ENCODE peak calls at places on chromosomes 6 and 20, in seven cellular contexts. W is CD8-positive, alpha-beta T cell; F is heart left ventricle; J is hepatocyte; T is IMR-90; L is GM23248; V is thoracic aorta. D is an unnamed sample.

GRCh38 chr6:53827485-53827884 is 32.7 kb downstream of the LRRC1 start:
- DNase-seq in T (no peak), J (no peak), W (no peak), F (no peak), V (no peak), L (peak; percentile 24), D (no peak)

GRCh38 chr20:10745790-10746189 is 72.0 kb upstream of the JAG1 start:
- DNase-seq in L (no peak), W (no peak), V (no peak), T (no peak), F (no peak), J (no peak), D (no peak)

GRCh38 chr20:20593447-20594170 is 118.8 kb downstream of the RALGAPA2 start:
- DNase-seq in W (no peak), V (no peak), J (peak; percentile 73), T (peak; percentile 65), F (no peak), L (peak; percentile 81), D (peak; percentile 85)

GRCh38 chr6:135753196-135753595 is 98.3 kb upstream of the PDE7B start:
- DNase-seq in W (no peak), T (no peak), V (no peak), J (no peak), L (no peak), F (no peak), D (no peak)

GRCh38 chr20:50663095-50663821 is 28.1 kb downstream of the RIPOR3 start:
- DNase-seq in V (no peak), T (no peak), F (no peak), J (peak; percentile 84), W (no peak), L (no peak), D (peak; percentile 40)

GRCh38 chr6:28944412-28945006 is 20.7 kb upstream of the TRIM27 start:
- DNase-seq in W (peak; percentile 52), F (peak; percentile 50), V (no peak), L (peak; percentile 80), J (peak; percentile 88), T (peak; percentile 81), D (peak; percentile 73)

GRCh38 chr20:63002511-63002910 is 4.3 kb downstream of the BHLHE23 start:
- DNase-seq in W (no peak), F (no peak), V (no peak), L (no peak), J (no peak), T (no peak), D (no peak)

GRCh38 chr6:128150376-128150775 is 249.5 kb upstream of the THEMIS start:
- DNase-seq in L (no peak), F (no peak), J (no peak), T (no peak), V (no peak), W (no peak), D (no peak)

GRCh38 chr6:122715725-122716124 is 63.8 kb upstream of the FABP7 start:
- DNase-seq in W (no peak), L (peak; percentile 13), F (no peak), V (no peak), T (peak; percentile 82), J (no peak), D (no peak)

GRCh38 chr6:112912351-112913101 is 565.4 kb downstream of the RFPL4B start:
- DNase-seq in J (peak; percentile 4), W (no peak), T (peak; percentile 41), L (peak; percentile 53), F (no peak), V (no peak), D (no peak)
- H3K27ac ChIP-seq in J (no peak overlapping the region), W (no peak overlapping the region), T (no peak overlapping the region), L (peak overlapping the region; percentile 13), F (peak overlapping the region; percentile 43), V (no peak overlapping the region), D (no peak overlapping the region)

DNA sequence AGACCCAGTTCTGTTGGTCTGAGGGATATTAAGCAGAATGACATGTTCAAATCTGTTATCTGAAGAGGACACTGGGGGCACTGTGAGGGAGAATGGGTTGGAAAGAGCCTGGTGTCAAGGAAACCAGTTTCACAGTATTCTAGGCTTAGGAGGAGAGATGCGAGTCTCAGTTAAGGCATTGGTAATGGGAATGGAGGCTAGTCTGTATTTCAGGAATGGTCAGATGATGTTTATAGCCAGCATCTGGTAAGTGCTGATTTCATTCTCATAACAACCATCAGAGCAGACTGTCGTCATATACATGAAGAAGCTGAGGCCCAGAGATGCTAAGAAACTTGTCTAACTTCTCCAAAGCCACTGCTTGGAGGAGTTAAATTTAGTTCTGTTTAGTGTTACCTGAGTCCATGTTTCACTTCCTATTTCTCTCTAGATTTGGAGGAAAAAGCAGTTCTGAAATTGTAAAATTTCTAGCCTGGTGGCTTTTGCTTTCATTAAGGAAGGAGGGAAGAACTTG is 242.0 kb downstream of the ARID1B start:
- DNase-seq in V (no peak), L (no peak), W (no peak), T (peak; percentile 55), J (peak; percentile 10), F (no peak), D (peak; percentile 42)
- H3K27ac ChIP-seq in V (no peak overlapping the region), L (peak overlapping the region; percentile 99), W (no peak overlapping the region), T (peak overlapping the region; percentile 19), J (peak overlapping the region; percentile 13), F (no peak overlapping the region), D (no peak overlapping the region)

DNA sequence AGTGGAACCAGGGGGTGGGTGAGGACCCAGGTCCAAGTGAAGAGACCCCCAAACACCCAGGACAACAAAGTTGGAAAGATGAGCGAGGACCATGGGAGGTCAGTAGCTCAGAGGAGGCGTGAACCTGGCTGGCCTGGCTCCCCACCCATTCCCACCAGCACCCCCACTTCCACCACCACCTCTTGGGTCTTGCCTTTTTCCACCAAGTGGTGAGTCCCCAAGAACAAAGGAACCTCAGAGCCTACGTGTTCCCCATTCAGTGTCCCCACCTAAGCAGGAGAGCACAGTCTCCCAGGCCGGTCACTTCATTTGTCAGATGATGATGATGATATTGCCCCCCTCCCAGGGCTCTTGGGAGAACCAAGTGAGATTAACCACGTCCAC is 531 bp upstream of the VWA7 start:
- DNase-seq in T (no peak), J (no peak), W (no peak), F (no peak), L (no peak), V (no peak), D (no peak)
- H3K27ac ChIP-seq in T (no peak overlapping the region), J (peak overlapping the region; percentile 93), W (no peak overlapping the region), F (peak overlapping the region; percentile 83), L (peak overlapping the region; percentile 39), V (no peak overlapping the region), D (no peak overlapping the region)

DNA sequence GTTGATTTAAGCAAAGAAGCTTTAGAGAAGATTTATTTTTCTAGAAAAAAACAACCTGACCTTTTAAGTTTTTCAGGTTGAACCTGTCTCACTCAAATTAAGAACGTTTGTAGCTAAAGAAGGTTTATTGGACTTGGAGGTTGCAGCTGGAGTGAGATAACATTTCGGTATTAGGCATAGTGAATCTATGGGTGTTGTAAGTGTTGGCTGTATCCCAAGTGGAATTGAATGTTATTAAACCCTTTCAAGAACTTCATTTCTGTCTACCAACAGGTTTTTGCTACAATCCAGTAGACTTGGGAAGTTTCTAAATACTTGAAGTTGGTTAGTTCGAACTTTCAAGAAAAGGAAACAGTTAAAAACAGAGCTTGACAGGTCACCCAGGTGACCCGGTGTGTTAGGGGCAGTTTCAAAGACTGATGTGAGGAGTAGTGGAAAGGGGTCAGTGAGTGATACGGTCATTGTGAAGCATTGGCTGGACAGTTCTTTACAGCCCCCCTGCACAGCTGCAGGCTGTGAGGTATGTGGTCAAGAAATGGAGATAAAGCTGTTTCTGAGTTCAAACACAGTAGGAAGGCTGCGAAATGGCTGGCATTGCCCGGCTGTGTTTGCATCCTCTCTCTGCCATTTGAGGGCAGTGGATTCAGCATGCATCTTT is 2.5 kb upstream of the TBCC start:
- DNase-seq in V (no peak), J (no peak), T (no peak), W (no peak), F (no peak), L (peak; percentile 15), D (no peak)
- H3K27ac ChIP-seq in V (peak overlapping the region; percentile 97), J (no peak overlapping the region), T (no peak overlapping the region), W (no peak overlapping the region), F (peak overlapping the region; percentile 2), L (peak overlapping the region; percentile 96), D (no peak overlapping the region)

GRCh38 chr20:31747640-31748039 is 8.6 kb downstream of the TPX2 start:
- DNase-seq in T (peak; percentile 53), J (no peak), W (no peak), F (no peak), L (peak; percentile 28), V (no peak), D (no peak)
- H3K27ac ChIP-seq in T (peak overlapping the region; percentile 40), J (no peak overlapping the region), W (no peak overlapping the region), F (peak overlapping the region; percentile 62), L (no peak overlapping the region), V (no peak overlapping the region), D (no peak overlapping the region)

DNA sequence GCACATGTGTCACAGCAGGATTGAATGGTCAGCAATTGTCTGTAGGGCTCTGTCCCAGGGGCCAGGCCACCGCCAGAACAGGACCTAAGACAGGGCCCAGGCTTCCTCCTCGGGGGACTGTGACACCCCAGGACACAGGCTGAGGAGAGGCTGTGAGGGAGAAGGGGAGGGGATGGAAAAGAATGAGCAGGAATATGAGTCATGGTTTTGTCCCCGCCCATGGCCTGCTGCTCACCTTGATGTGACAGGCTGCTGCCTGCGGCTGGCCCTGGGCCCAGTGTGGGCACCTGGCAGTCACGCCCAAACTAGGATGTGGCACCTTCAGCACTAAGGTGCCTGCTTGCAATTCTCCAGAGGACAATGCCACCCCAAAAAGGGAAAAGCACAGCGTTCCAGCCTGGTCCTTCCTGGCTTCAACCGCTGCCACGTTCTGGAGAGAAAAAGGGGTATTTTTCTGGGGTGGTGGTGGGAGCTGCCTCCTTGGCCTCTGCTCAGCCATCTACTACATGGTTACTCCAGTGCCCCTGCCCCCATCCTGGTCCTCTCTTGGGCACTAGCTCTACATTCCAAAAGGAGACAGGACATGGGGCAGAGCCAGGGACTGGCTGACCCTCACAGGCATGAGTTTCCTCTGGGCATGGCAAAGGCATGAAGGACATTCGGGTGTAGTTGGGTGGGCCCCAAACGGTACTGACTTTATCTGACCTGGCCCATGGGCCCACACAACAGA is 93.4 kb downstream of the SLC22A23 start:
- DNase-seq in F (no peak), V (no peak), T (no peak), L (no peak), W (no peak), J (peak; percentile 71), D (no peak)
- H3K27ac ChIP-seq in F (no peak overlapping the region), V (no peak overlapping the region), T (no peak overlapping the region), L (no peak overlapping the region), W (no peak overlapping the region), J (no peak overlapping the region), D (no peak overlapping the region)

GRCh38 chr20:39041067-39041466 is 78.9 kb downstream of the DHX35 start:
- DNase-seq in J (no peak), T (no peak), V (no peak), L (no peak), W (no peak), F (no peak), D (no peak)
- H3K27ac ChIP-seq in J (no peak overlapping the region), T (no peak overlapping the region), V (no peak overlapping the region), L (no peak overlapping the region), W (no peak overlapping the region), F (no peak overlapping the region), D (no peak overlapping the region)

D was measured in WERI-Rb-1.